ENCODE peak calls at places on chromosomes 7 and 10, in eight cellular contexts. A is naive thymus-derived CD4-positive, alpha-beta T cell; B is uterus; S is lung; Q is NT2/D1; C is breast epithelium; M is heart right ventricle; W is cardiac muscle cell. J is an unnamed sample. For H3K4me1 and H3K27me3, the result is how much of the 10 kb centered on the place peaks cover.

GRCh38 chr10:130300608-130301025 is 164.4 kb downstream of the GLRX3 start:
- DNase-seq in A (no peak), B (no peak), S (peak), Q (no peak), C (no peak), M (no peak), W (peak), J (no peak)

GRCh38 chr10:95814011-95814727 is 58.2 kb downstream of the ENTPD1 start:
- DNase-seq in A (no peak), B (peak), S (no peak), Q (no peak), C (no peak), M (peak), W (peak), J (no peak)

GRCh38 chr7:37211097-37211496 is 237.6 kb downstream of the ELMO1 start:
- DNase-seq in A (no peak), B (peak), S (no peak), Q (no peak), C (no peak), M (peak), W (peak), J (no peak)

GRCh38 chr7:16765436-16765859 is 11.9 kb downstream of the TSPAN13 start:
- DNase-seq in A (no peak), B (no peak), S (no peak), Q (no peak), C (no peak), M (no peak), W (no peak), J (no peak)

GRCh38 chr10:73983096-73984047 is 14.5 kb upstream of the VCL start:
- DNase-seq in A (no peak), B (no peak), S (no peak), Q (no peak), C (no peak), M (no peak), W (no peak), J (no peak)

GRCh38 chr10:71124921-71125748 is 87.2 kb upstream of the UNC5B start:
- DNase-seq in A (no peak), B (no peak), S (no peak), Q (no peak), C (no peak), M (peak), W (no peak), J (no peak)

GRCh38 chr10:15789793-15790525 is 70.2 kb upstream of the ITGA8 start:
- DNase-seq in A (no peak), B (peak), S (no peak), Q (no peak), C (no peak), M (no peak), W (peak), J (no peak)

GRCh38 chr10:30502266-30503058 is 68.5 kb downstream of the MAP3K8 start:
- DNase-seq in A (no peak), B (no peak), S (no peak), Q (no peak), C (no peak), M (no peak), W (peak), J (no peak)

GRCh38 chr7:137480824-137481365 is 137.4 kb upstream of the PTN start:
- DNase-seq in A (no peak), B (no peak), S (no peak), Q (no peak), C (no peak), M (no peak), W (no peak), J (no peak)

GRCh38 chr10:2122431-2123124 is 385.3 kb upstream of the ADARB2 start:
- DNase-seq in A (no peak), B (no peak), S (no peak), Q (no peak), C (no peak), M (no peak), W (no peak), J (no peak)

GRCh38 chr10:127990846-127991542 is 84.1 kb downstream of the PTPRE start:
- DNase-seq in A (no peak), B (no peak), S (peak), Q (no peak), C (no peak), M (peak), W (peak), J (no peak)

GRCh38 chr7:74344128-74344496 is 54.9 kb downstream of the CLIP2 start:
- DNase-seq in A (no peak), B (no peak), S (no peak), Q (no peak), C (no peak), M (no peak), W (peak), J (no peak)

GRCh38 chr10:103942866-103943265 is 24.1 kb upstream of the SLK start:
- DNase-seq in A (no peak), B (no peak), S (no peak), Q (no peak), C (no peak), M (no peak), W (no peak), J (no peak)

GRCh38 chr10:80405636-80406035 is 2.7 kb upstream of the PRXL2A start:
- DNase-seq in A (no peak), B (no peak), S (no peak), Q (no peak), C (no peak), M (no peak), W (no peak), J (no peak)

GRCh38 chr10:132873395-132873794 is 69.0 kb downstream of the CFAP46 start:
- DNase-seq in A (no peak), B (peak), S (no peak), Q (no peak), C (no peak), M (no peak), W (no peak), J (peak)

GRCh38 chr7:121431389-121431788 is 35.3 kb upstream of the FAM3C start:
- DNase-seq in A (no peak), B (no peak), S (no peak), Q (no peak), C (no peak), M (no peak), W (no peak), J (no peak)

GRCh38 chr10:113879691-113880090 is 25.2 kb downstream of the NHLRC2 start:
- DNase-seq in A (no peak), B (no peak), S (no peak), Q (no peak), C (no peak), M (no peak), W (no peak), J (no peak)
- H3K4me3 ChIP-seq in A (no peak), B (no peak), S (no peak), Q (no peak), C (no peak), M (no peak), W (no peak), J (no peak)

GRCh38 chr10:119273413-119273812 is 66.0 kb downstream of the GRK5 start:
- DNase-seq in A (no peak), B (no peak), S (no peak), Q (no peak), C (no peak), M (no peak), W (no peak), J (no peak)

GRCh38 chr10:119268871-119269506 is 61.6 kb downstream of the GRK5 start:
- DNase-seq in A (peak), B (no peak), S (no peak), Q (no peak), C (no peak), M (no peak), W (no peak), J (no peak)

GRCh38 chr10:119272736-119273135 is 65.4 kb downstream of the GRK5 start:
- DNase-seq in A (no peak), B (no peak), S (no peak), Q (no peak), C (no peak), M (no peak), W (no peak), J (no peak)

GRCh38 chr10:119269737-119270136 is 62.4 kb downstream of the GRK5 start:
- DNase-seq in A (no peak), B (no peak), S (no peak), Q (no peak), C (no peak), M (no peak), W (no peak), J (no peak)

DNA sequence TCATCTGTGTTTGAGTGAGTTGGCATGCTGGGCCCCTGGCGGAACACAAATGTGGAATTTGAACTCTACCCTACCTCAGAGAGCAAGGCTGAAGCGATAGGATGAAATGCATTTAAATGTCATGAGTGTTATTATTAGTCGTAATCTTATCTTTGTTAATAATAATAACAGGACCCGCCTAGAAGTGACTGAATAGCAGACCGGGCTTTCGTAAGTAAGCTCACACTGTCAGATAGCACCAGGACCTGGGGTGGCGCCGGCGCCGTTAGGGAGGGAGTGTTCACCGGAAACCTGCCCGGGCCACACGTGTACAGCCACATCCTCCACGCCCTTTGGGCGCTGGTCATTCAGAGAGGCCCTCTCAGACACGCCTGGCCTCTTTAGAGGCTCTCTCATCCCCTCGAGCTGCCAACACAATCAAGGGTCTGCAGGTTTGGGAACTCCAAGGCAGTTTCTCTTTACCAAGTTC is 63.6 kb downstream of the GRK5 start:
- DNase-seq in A (peak), B (peak), S (peak), Q (no peak), C (no peak), M (peak), W (peak), J (peak)
- H3K4me1 ChIP-seq in A (half or more), B (under half), S (half or more), Q (under half), C (under half), M (half or more), W (under half), J (under half)

DNA sequence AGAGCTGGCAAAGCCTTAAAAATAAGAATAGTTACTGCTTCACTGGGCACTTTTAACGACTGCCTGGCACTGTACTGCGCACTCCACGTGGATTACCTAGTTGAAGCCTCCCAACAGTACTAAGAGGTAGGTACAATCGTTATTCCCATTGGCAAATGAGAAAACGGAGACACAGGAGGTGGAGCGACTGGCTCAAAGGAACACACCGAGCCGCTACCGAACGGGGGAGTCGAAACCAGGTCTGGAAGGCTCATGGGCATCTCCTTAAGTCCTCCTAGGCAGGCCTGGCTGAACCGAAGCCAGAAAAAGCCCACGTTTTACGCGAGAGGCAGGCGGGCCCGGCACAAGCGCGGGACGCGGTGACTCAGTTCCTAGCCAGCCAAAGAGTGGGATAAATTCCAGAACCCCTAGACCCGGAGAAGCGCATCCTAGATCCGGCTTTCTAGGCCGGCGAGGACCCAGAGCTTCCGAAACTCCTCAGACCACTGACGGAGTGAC is 499 bp downstream of the PDAP1 start:
- DNase-seq in A (peak), B (peak), S (peak), Q (no peak), C (peak), M (peak), W (peak), J (peak)
- H3K27me3 ChIP-seq in A (under half), B (under half), S (under half), Q (under half), C (under half), M (under half), W (under half), J (under half)

GRCh38 chr10:22475857-22476600 is 130.7 kb downstream of the SPAG6 start:
- DNase-seq in A (no peak), B (no peak), S (no peak), Q (no peak), C (no peak), M (no peak), W (no peak), J (no peak)
- H3K4me3 ChIP-seq in A (peak), B (peak), S (no peak), Q (peak), C (peak), M (peak), W (peak), J (peak)

GRCh38 chr10:124956764-124957163 is 14.8 kb downstream of the ZRANB1 start:
- DNase-seq in A (no peak), B (no peak), S (no peak), Q (no peak), C (no peak), M (no peak), W (no peak), J (no peak)
- H3K4me1 ChIP-seq in A (under half), B (under half), S (under half), Q (under half), C (under half), M (under half), W (under half), J (under half)

GRCh38 chr7:135183478-135183877 is 13.0 kb upstream of the CYREN start:
- DNase-seq in A (no peak), B (no peak), S (no peak), Q (no peak), C (no peak), M (no peak), W (no peak), J (no peak)

GRCh38 chr7:135186261-135186540 is 15.7 kb upstream of the CYREN start:
- DNase-seq in A (no peak), B (no peak), S (no peak), Q (no peak), C (no peak), M (no peak), W (no peak), J (no peak)

GRCh38 chr7:135181929-135182678 is 11.6 kb upstream of the CYREN start:
- DNase-seq in A (no peak), B (no peak), S (no peak), Q (no peak), C (no peak), M (no peak), W (no peak), J (no peak)

GRCh38 chr7:135185471-135186260 is 15.2 kb upstream of the CYREN start:
- DNase-seq in A (no peak), B (no peak), S (no peak), Q (no peak), C (no peak), M (no peak), W (no peak), J (no peak)

DNA sequence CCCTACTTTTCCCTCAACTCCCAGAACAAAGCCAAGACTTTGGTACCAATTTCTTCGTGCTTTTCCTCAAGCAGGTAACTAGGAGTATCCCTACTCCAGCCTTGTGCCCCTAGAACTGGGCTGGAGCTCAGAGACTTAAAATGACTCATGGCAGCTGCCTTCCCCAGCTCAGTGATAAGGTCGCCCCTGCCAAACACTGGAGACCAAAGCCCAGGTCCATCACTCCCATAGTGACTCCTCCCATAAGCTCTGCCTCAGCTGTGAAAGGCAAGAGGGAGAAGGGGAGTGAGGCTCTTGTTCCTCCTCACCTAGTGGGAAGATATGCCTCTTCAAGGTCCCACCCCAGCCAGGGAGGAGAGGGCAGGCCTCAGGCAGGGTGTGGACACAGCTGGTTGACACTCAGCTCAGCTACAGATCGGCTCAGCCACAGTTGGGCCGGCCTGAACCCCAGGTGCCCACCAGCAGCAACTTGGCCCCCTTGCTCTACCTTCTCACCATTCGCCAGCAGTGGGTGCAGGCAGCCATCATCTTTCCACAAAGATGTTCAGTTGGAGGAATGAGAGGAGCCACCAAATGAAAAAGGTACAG is 13.8 kb upstream of the CYREN start:
- DNase-seq in A (no peak), B (no peak), S (no peak), Q (no peak), C (no peak), M (no peak), W (no peak), J (no peak)
- H3K27me3 ChIP-seq in A (under half), B (under half), S (under half), Q (under half), C (under half), M (under half), W (under half), J (under half)

DNA sequence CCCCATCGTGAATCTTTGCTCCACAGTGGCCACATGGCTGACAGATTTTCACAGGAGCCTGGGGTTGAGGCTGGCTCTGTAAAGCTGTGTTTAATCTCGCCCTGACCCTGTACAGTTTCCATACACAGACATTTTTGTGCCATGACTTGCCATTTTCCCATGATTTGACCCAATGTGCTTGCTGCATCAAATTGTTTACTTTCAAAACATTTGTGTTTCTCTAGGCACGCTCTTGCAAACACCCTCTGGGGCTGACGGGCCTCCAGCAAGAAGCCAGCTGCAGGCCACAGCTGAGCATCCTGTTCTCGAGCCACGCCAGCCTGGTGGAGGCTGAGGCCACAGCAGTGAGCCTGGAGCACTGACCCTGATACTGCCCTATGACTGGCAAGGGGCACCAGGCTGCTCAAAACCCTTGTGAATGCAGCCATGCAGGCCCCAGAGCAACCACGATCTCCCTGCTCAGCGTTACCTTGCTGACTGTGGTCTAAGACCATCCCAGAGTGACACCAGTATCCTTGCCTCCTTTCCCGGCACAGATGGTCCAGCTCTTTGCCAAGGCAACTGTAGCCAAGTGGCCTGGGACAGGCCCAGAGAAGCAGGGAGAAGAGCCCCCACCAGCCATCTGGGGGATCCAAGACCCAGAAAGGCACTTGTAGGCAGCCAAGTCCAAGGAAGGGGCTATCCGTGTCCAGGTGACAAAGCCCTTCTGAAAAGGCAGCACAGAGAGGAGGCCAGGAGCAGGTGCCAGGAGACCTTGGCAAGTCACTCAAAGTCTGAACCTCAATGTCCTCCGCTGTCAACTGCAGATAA is 78.6 kb downstream of the OAT start:
- DNase-seq in A (no peak), B (no peak), S (no peak), Q (no peak), C (no peak), M (no peak), W (peak), J (no peak)
- H3K4me3 ChIP-seq in A (no peak), B (no peak), S (no peak), Q (no peak), C (no peak), M (no peak), W (no peak), J (no peak)